ENCODE peak calls at places on chromosomes 4 and X, in four cellular contexts. X is IMR-90, K is mammary epithelial cell, B is skeletal muscle cell. U is an unnamed sample.

GRCh38 chr4:36244257-36245084 is at the start of gene ARAP2:
- DNase-seq in K (peak), B (no peak), X (peak), U (peak)

GRCh38 chr4:17490575-17491059 is 21.3 kb downstream of the QDPR start:
- DNase-seq in B (no peak), X (no peak), K (no peak), U (no peak)

GRCh38 chr4:158130204-158130603 is 42.6 kb downstream of the GASK1B start:
- DNase-seq in K (no peak), B (no peak), X (no peak), U (no peak)

GRCh38 chr4:74480267-74480666 is 35.3 kb downstream of the AREG start:
- DNase-seq in K (peak), X (no peak), B (no peak), U (no peak)

GRCh38 chr4:7043521-7044414 is 596 bp downstream of the TADA2B start:
- DNase-seq in K (peak), X (peak), B (no peak), U (no peak)

GRCh38 chrX:50707376-50707775 is 106.6 kb downstream of the SHROOM4 start:
- DNase-seq in K (peak), B (no peak), X (no peak), U (no peak)

GRCh38 chr4:111066001-111066400 is 443.1 kb upstream of the PITX2 start:
- DNase-seq in K (peak), X (peak), B (no peak), U (no peak)

GRCh38 chrX:108036298-108036973 is 8.4 kb upstream of the VSIG1 start:
- DNase-seq in B (peak), X (peak), K (peak), U (no peak)

GRCh38 chr4:159360549-159360948 is 257.7 kb downstream of the RAPGEF2 start:
- DNase-seq in B (peak), X (peak), K (peak), U (no peak)

GRCh38 chrX:106862972-106863688 is 40.0 kb downstream of the RIPPLY1 start:
- DNase-seq in B (no peak), K (peak), X (peak), U (no peak)

GRCh38 chr4:93147524-93148212 is 680.9 kb upstream of the ATOH1 start:
- DNase-seq in K (no peak), X (no peak), B (no peak), U (no peak)

GRCh38 chr4:109303141-109303499 is 662 bp upstream of the COL25A1 start:
- DNase-seq in K (no peak), B (no peak), X (no peak), U (no peak)

GRCh38 chr4:8644461-8644891 is 51.9 kb downstream of the CPZ start:
- DNase-seq in K (no peak), B (no peak), X (no peak), U (no peak)

GRCh38 chr4:1041147-1041935 is 29.9 kb downstream of the FGFRL1 start:
- DNase-seq in B (peak), K (no peak), X (peak), U (no peak)

GRCh38 chr4:75429208-75429607 is 85.0 kb downstream of the RCHY1 start:
- DNase-seq in K (no peak), B (no peak), X (no peak), U (no peak)

GRCh38 chrX:154710309-154710708 is 40.6 kb downstream of the GAB3 start:
- DNase-seq in B (no peak), X (no peak), K (no peak), U (no peak)

GRCh38 chrX:134886201-134886600 is 104.6 kb upstream of the SMIM10 start:
- DNase-seq in K (peak), B (no peak), X (peak), U (no peak)

GRCh38 chr4:102344955-102345794 is at the start of gene SLC39A8:
- DNase-seq in K (peak), B (peak), X (peak), U (peak)

U was measured in KG1.